ENCODE peak calls at places on chromosomes 4 and X, in four cellular contexts. X is K562, C is GM12878, W is HepG2. I is an unnamed sample.

GRCh38 chr4:177809786-177810185 is 367.5 kb upstream of the AGA start:
- DNase-seq in X (no peak), C (no peak), W (no peak), I (no peak)

GRCh38 chrX:153438522-153438921 is 7.3 kb downstream of the TREX2 start:
- DNase-seq in X (peak), C (no peak), W (peak), I (no peak)

GRCh38 chr4:174834477-174834876 is 5.4 kb upstream of the GLRA3 start:
- DNase-seq in X (no peak), C (no peak), W (no peak), I (no peak)

GRCh38 chr4:159280442-159281172 is 177.7 kb downstream of the RAPGEF2 start:
- DNase-seq in X (no peak), C (no peak), W (peak), I (no peak)

GRCh38 chrX:80207327-80207726 is 192.8 kb downstream of the TBX22 start:
- DNase-seq in X (no peak), C (no peak), W (no peak), I (no peak)

GRCh38 chr4:165207016-165207430 is 338 bp upstream of the KLHL2 start:
- DNase-seq in X (peak), C (no peak), W (no peak), I (no peak)

GRCh38 chr4:56870927-56871326 is 36.8 kb upstream of the REST start:
- DNase-seq in X (no peak), C (no peak), W (no peak), I (no peak)

GRCh38 chrX:16671005-16671404 is 21.0 kb downstream of the S100G start:
- DNase-seq in X (peak), C (no peak), W (peak), I (no peak)

GRCh38 chr4:175459571-175459970 is 352.5 kb downstream of the GPM6A start:
- DNase-seq in X (no peak), C (no peak), W (no peak), I (no peak)

GRCh38 chr4:163448541-163449203 is 24.9 kb downstream of the TKTL2 start:
- DNase-seq in X (no peak), C (no peak), W (no peak), I (no peak)
- TF ChIP-seq TCF7 in X (no peak), C (no peak), W (no peak), I (no peak)

GRCh38 chrX:42466706-42467105 is 311.3 kb downstream of the PPP1R2C start:
- DNase-seq in X (no peak), C (no peak), W (no peak), I (no peak)

GRCh38 chrX:42459735-42460134 is 318.2 kb downstream of the PPP1R2C start:
- DNase-seq in X (no peak), C (no peak), W (peak), I (no peak)

DNA sequence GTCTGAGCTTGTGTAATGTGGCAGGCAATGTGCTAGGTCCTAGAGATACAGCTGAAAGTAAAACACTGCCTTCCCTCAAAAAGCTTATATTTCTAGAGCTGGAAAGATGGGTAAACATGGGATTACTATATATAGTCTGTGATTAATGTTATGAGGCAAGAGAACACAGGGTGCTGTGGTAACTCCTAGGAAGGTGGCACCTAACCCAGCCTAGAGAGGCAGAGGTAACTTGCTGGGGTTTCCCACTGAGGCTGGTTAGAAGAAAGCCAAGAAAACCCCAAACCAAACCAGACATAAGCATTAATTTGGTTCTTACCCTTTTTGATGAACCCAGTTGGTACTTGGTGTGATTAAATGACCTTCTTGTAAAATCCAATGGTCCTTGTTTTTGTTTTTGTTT is 315.0 kb downstream of the PPP1R2C start:
- DNase-seq in X (no peak), C (no peak), W (no peak), I (no peak)
- TF ChIP-seq USF2 in X (no peak), C (no peak), W (no peak), I (no peak)

GRCh38 chr4:153292897-153293674 is 51.4 kb upstream of the MND1 start:
- DNase-seq in X (no peak), C (no peak), W (no peak), I (no peak)

GRCh38 chr4:153293675-153294057 is 50.8 kb upstream of the MND1 start:
- DNase-seq in X (no peak), C (no peak), W (no peak), I (no peak)

GRCh38 chr4:153290134-153290533 is 54.4 kb upstream of the MND1 start:
- DNase-seq in X (no peak), C (no peak), W (no peak), I (no peak)

GRCh38 chr4:153294631-153295030 is 49.9 kb upstream of the MND1 start:
- DNase-seq in X (no peak), C (no peak), W (no peak), I (no peak)

DNA sequence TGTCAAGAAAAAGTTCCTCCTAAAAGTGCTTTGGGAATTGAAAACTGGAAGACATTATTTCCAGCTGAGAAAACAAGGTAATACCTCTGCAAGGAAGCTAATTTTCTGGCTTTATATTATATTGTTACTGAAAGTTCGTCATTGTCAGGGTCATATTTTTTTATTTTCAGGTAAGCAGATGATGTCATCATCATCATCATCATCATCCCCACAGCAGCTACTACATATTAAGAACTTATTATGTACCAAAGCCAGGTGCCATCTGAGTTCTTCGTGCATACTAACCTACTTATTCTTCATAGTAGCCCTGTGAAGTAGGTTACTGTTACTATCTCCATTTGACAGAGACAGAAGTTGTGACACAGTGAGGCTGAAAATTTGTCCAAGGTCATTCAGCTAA is 52.9 kb upstream of the MND1 start:
- DNase-seq in X (no peak), C (no peak), W (no peak), I (no peak)
- TF ChIP-seq CREM in X (no peak), C (no peak), W (no peak), I (no peak)

GRCh38 chr4:65880594-65880993 is 210.3 kb upstream of the EPHA5 start:
- DNase-seq in X (no peak), C (no peak), W (no peak), I (no peak)
- TF ChIP-seq TCF7 in X (no peak), C (no peak), W (no peak), I (no peak)

DNA sequence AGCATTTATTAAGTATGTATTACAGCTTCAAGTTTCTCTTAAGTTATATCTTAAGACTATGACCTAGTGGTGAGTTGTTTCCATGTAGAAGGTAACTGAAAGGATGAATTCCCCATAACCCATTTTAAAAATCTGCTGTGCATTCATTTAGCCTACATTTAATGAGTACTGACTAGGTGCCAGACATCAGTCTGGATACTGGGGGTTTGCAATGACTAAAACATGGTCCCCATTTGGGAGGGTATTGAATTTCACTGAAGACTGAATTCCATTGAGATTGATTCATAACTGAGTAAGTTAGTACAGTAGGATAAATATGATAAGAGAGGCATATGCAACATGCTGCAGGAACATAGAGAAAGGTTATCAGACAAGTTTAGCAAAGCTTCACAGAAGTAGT is 241.5 kb downstream of the FRAS1 start:
- DNase-seq in X (no peak), C (no peak), W (no peak), I (no peak)
- TF ChIP-seq USF2 in X (no peak), C (no peak), W (no peak), I (no peak)

DNA sequence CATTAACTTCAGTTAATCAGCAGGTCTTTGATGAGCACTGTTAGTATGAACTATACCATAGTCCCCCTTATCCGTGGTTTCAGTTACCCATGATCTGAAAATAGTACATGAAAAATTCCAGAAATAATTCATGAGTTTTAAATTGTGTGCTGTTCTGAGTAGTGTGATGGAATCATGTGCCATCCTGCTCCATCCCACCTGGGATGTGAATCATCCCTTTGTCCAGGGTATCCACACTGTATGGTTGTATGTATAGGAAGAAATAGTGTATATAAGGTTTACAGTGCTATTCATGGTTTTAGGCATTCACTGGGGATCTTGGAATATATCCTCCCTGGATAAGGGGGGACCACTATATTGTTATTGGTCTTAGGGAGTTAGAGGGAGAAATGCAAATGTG is 24.5 kb downstream of the ARHGAP10 start:
- DNase-seq in X (no peak), C (no peak), W (no peak), I (no peak)
- TF ChIP-seq CREM in X (no peak), C (no peak), W (no peak), I (no peak)

I was measured in WTC11.